ENCODE peak calls at places on chromosomes 3 and 15, in six cellular contexts. W is body of pancreas, K is heart left ventricle, B is endothelial cell of umbilical vein, A is A673, S is A549. G is an unnamed sample.

GRCh38 chr15:47674576-47675232 is 42.6 kb upstream of the SEMA6D start:
- DNase-seq in W (no peak), K (no peak), B (no peak), A (no peak), S (no peak), G (no peak)

GRCh38 chr15:101723161-101723873 is 956 bp downstream of the TARS3 start:
- DNase-seq in W (no peak), K (no peak), B (peak), A (no peak), S (no peak), G (no peak)

GRCh38 chr15:70387086-70387485 is 289.4 kb upstream of the TLE3 start:
- DNase-seq in W (no peak), K (no peak), B (no peak), A (no peak), S (no peak), G (peak)

GRCh38 chr3:102741105-102741504 is 306.3 kb downstream of the ZPLD1 start:
- DNase-seq in W (no peak), K (no peak), B (no peak), A (peak), S (no peak), G (no peak)

GRCh38 chr3:139477710-139478640 is 1.7 kb upstream of the RBP2 start:
- DNase-seq in W (no peak), K (no peak), B (no peak), A (no peak), S (no peak), G (peak)

GRCh38 chr15:41568350-41569017 is 9.5 kb downstream of the TYRO3 start:
- DNase-seq in W (peak), K (no peak), B (peak), A (no peak), S (no peak), G (no peak)

GRCh38 chr15:75302318-75302717 is 19.7 kb downstream of the GOLGA6D start:
- DNase-seq in W (no peak), K (no peak), B (no peak), A (no peak), S (no peak), G (no peak)

GRCh38 chr3:64319391-64319790 is 94.1 kb upstream of the PRICKLE2 start:
- DNase-seq in W (no peak), K (no peak), B (no peak), A (no peak), S (no peak), G (peak)

GRCh38 chr15:25807063-25807462 is 56.1 kb downstream of the ATP10A start:
- DNase-seq in W (no peak), K (no peak), B (no peak), A (no peak), S (no peak), G (peak)

GRCh38 chr15:40481671-40482070 is 10.9 kb downstream of the CHST14 start:
- DNase-seq in W (no peak), K (no peak), B (no peak), A (peak), S (no peak), G (no peak)

GRCh38 chr3:140532793-140533330 is 145.0 kb upstream of the TRIM42 start:
- DNase-seq in W (no peak), K (no peak), B (no peak), A (no peak), S (no peak), G (peak)

GRCh38 chr15:78256044-78256437 is 8.3 kb upstream of the DNAJA4 start:
- DNase-seq in W (no peak), K (no peak), B (no peak), A (no peak), S (no peak), G (no peak)
- TF ChIP-seq CTCF in W (no peak), K (no peak), B (no peak), A (no peak), S (no peak), G (no peak)

GRCh38 chr3:112744068-112744467 is 102.6 kb downstream of the CD200R1L start:
- DNase-seq in W (no peak), K (no peak), B (no peak), A (no peak), S (no peak), G (no peak)
- TF ChIP-seq CTCF in W (no peak), K (no peak), B (no peak), A (no peak), S (no peak), G (no peak)

DNA sequence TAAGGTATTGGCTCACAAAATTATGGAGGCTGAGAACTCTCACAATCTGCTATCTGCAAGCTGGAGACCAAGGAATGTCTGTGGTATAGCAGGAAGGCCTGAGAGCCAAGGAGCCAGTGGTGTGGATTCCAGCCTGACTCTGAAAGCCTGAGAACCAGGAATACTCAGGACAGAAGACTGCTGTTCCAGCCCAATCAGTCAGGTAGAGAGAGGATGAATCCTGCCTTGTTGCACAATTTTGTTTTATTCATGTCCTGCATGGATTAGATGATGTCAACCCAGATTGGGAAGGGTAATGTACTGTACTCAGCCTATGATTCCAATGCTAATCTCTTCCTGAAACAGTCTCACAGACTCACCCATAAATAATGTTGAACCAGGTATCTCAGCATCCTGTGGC is 312.4 kb upstream of the KCNMB2 start:
- DNase-seq in W (no peak), K (no peak), B (no peak), A (no peak), S (no peak), G (no peak)
- TF ChIP-seq CTCF in W (no peak), K (no peak), B (no peak), A (no peak), S (no peak), G (no peak)

DNA sequence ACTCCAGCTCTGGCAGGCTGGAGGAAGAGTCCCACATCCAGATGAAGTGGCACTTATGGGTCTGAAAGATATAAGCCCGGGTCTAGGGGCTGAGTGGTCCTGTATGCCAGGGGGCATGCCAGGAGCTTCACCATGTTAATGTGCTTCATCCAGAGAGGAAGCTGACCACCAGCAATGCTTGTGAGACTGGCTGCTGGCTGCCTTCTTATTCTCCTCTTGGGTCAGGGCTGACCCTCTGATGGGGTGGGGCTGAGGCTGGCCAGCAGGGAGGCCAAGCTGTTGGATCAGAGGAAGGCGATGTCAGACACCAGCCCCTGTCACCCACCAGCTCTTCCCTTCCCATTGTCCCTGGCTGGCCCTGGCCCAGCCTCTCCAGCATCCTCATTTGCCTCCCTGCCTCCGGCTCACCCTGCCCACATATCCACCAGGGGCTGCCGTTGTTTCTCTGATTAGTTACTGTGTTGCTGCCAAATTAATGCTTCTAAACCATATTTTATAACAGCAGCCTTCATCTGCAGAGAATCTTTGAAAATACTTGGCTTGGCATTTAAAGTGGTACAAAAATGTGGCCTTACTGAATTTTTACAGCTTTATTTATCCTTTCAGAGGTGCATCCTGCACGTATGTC is 20.4 kb upstream of the PSTPIP1 start:
- DNase-seq in W (no peak), K (no peak), B (no peak), A (no peak), S (no peak), G (no peak)
- TF ChIP-seq CTCF in W (no peak), K (no peak), B (no peak), A (no peak), S (no peak), G (no peak)

GRCh38 chr3:128482857-128483656 is 9.9 kb downstream of the GATA2 start:
- DNase-seq in W (no peak), K (peak), B (peak), A (no peak), S (no peak), G (no peak)
- TF ChIP-seq CTCF in W (no peak), K (no peak), B (peak), A (no peak), S (no peak), G (no peak)

DNA sequence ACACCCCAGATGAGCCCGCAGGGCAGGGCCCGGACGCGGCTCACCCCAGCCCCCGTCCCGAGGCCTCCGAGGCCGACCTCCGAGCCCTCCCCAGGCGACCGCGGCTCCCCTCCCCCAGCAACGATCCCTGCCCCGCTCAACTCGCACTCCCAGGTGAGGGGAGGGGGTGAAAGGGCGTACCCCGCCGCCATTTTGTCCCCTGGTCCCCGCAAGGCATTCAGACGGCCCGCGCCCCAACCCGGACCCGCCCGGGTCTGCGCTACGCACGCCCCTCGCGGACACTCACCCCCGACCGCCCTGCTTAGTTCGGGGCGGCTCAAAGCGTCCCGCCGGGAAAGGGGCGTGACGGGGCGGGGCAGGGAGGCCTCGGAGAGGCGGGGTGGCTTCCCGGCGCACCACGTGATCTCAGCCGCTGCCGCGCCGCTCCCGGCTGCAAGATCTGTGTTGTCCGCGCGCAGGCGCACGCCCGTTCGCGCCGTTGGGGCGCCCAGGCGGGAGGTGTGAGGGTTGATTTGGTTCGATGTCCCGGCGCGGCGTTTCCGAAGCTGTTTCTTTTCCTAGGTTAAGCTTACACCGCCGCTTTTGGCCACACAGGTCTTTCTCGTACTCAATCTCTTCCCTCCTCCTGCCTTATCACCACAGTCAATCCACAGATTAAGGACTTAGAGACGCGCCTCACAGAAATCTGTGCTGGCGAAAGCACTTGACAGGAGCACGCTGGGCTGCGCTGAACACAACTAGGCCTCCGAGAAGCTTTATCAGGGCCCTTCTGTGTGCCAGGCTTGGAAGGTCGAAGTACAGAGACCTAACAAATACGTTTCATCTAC is at the start of gene SCAPER:
- DNase-seq in W (peak), K (peak), B (peak), A (peak), S (peak), G (peak)
- TF ChIP-seq CTCF in W (no peak), K (peak), B (no peak), A (no peak), S (no peak), G (no peak)